ENCODE peak calls at places on chromosomes 1 and 21, in four cellular contexts. R is neuronal stem cell, C is IMR-90, L is H9. P is an unnamed sample.

GRCh38 chr1:36350659-36351171 is 27.3 kb upstream of the EVA1B start:
- DNase-seq in L (no peak), C (peak), R (no peak), P (peak)

GRCh38 chr1:180918519-180918918 is 5.8 kb downstream of the KIAA1614 start:
- DNase-seq in R (no peak), C (no peak), L (no peak), P (no peak)

GRCh38 chr1:189775343-189775742 is 702.3 kb downstream of the BRINP3 start:
- DNase-seq in R (no peak), L (no peak), C (peak), P (peak)

GRCh38 chr1:41333146-41333784 is 28.0 kb upstream of the FOXO6 start:
- DNase-seq in R (no peak), C (peak), L (no peak), P (no peak)

GRCh38 chr1:60922304-60922703 is 160.1 kb upstream of the NFIA start:
- DNase-seq in L (no peak), R (no peak), C (no peak), P (no peak)

GRCh38 chr1:110309768-110310167 is 29.4 kb upstream of the RBM15 start:
- DNase-seq in R (no peak), C (peak), L (no peak), P (no peak)

GRCh38 chr1:23469372-23469982 is 14.5 kb downstream of the ASAP3 start:
- DNase-seq in C (no peak), R (no peak), L (no peak), P (no peak)

GRCh38 chr21:29654203-29654602 is 285.6 kb downstream of the GRIK1 start:
- DNase-seq in L (no peak), C (no peak), R (no peak), P (no peak)

GRCh38 chr1:150083907-150084306 is 16.3 kb downstream of the VPS45 start:
- DNase-seq in L (no peak), R (no peak), C (peak), P (no peak)

GRCh38 chr1:2534775-2535387 is 4.8 kb upstream of the HES5 start:
- DNase-seq in R (no peak), C (peak), L (no peak), P (peak)

GRCh38 chr1:17831619-17832018 is 76.5 kb downstream of the ACTL8 start:
- DNase-seq in C (peak), L (peak), R (peak), P (peak)

GRCh38 chr1:204873714-204874113 is 3.1 kb downstream of the NFASC start:
- DNase-seq in R (no peak), L (no peak), C (no peak), P (no peak)

GRCh38 chr1:16202281-16203210 is 9.9 kb downstream of the ARHGEF19 start:
- DNase-seq in L (no peak), R (no peak), C (no peak), P (no peak)

GRCh38 chr1:107914144-107914543 is 50.8 kb downstream of the VAV3 start:
- DNase-seq in C (no peak), R (no peak), L (no peak), P (no peak)

GRCh38 chr1:37723390-37724078 is 31.2 kb downstream of the CDCA8 start:
- DNase-seq in L (no peak), C (no peak), R (no peak), P (no peak)

DNA sequence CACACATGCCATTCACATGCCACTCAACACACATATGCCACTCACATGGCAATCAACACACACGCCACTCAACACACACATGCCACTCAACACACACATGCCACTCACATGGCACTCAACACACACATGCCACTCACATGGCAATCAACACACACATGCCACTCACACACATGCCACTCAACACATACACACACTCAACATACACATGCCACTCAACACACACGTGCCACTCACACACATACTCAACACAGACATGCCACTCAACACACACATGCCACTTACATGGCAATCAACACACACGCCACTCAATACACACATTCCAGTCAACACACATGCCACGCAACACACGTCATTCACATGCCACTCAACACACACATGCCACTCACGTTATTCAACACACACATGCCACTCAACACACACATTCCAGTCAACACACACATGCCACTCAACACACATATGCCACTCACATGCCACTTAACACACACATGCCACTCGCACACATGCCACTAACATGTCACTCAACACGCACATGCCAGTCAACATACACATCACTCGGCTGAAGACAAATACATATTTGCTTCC is 182.9 kb downstream of the NPHP4 start:
- DNase-seq in L (no peak), C (no peak), R (no peak), P (no peak)
- H3K4ac ChIP-seq in L (no peak), C (no peak), R (no peak), P (no peak)

GRCh38 chr1:22334860-22335550 is 116.6 kb upstream of the ZBTB40 start:
- DNase-seq in C (no peak), L (no peak), R (no peak), P (no peak)
- H3K4ac ChIP-seq in C (no peak), L (no peak), R (no peak), P (no peak)

GRCh38 chr1:25003000-25003399 is 72.9 kb upstream of the RUNX3 start:
- DNase-seq in L (no peak), C (no peak), R (no peak), P (no peak)

GRCh38 chr1:24999906-25000305 is 69.8 kb upstream of the RUNX3 start:
- DNase-seq in C (no peak), R (no peak), L (no peak), P (no peak)

GRCh38 chr1:25003457-25004190 is 73.5 kb upstream of the RUNX3 start:
- DNase-seq in R (no peak), C (peak), L (no peak), P (no peak)

GRCh38 chr1:24999426-24999825 is 69.3 kb upstream of the RUNX3 start:
- DNase-seq in R (no peak), L (no peak), C (no peak), P (no peak)

GRCh38 chr1:25001125-25001915 is 71.2 kb upstream of the RUNX3 start:
- DNase-seq in L (no peak), C (no peak), R (no peak), P (no peak)
- H3K4ac ChIP-seq in L (no peak), C (no peak), R (no peak), P (no peak)

GRCh38 chr1:28811766-28812668 is at the start of gene OPRD1:
- DNase-seq in L (no peak), C (no peak), R (no peak), P (no peak)
- H3K4ac ChIP-seq in L (no peak), C (no peak), R (peak), P (no peak)

GRCh38 chr1:155859234-155859829 is at the start of gene SYT11:
- DNase-seq in L (peak), C (peak), R (peak), P (peak)
- H3K4ac ChIP-seq in L (no peak), C (peak), R (peak), P (no peak)

GRCh38 chr1:111734426-111734825 is 4.8 kb downstream of the INKA2 start:
- DNase-seq in L (no peak), C (no peak), R (no peak), P (no peak)

GRCh38 chr1:111732718-111733117 is 6.5 kb downstream of the INKA2 start:
- DNase-seq in L (no peak), C (no peak), R (no peak), P (no peak)

GRCh38 chr1:111731956-111732355 is 7.2 kb downstream of the INKA2 start:
- DNase-seq in C (no peak), L (no peak), R (no peak), P (no peak)

GRCh38 chr1:111733996-111734369 is 5.2 kb downstream of the INKA2 start:
- DNase-seq in R (no peak), C (no peak), L (peak), P (no peak)

DNA sequence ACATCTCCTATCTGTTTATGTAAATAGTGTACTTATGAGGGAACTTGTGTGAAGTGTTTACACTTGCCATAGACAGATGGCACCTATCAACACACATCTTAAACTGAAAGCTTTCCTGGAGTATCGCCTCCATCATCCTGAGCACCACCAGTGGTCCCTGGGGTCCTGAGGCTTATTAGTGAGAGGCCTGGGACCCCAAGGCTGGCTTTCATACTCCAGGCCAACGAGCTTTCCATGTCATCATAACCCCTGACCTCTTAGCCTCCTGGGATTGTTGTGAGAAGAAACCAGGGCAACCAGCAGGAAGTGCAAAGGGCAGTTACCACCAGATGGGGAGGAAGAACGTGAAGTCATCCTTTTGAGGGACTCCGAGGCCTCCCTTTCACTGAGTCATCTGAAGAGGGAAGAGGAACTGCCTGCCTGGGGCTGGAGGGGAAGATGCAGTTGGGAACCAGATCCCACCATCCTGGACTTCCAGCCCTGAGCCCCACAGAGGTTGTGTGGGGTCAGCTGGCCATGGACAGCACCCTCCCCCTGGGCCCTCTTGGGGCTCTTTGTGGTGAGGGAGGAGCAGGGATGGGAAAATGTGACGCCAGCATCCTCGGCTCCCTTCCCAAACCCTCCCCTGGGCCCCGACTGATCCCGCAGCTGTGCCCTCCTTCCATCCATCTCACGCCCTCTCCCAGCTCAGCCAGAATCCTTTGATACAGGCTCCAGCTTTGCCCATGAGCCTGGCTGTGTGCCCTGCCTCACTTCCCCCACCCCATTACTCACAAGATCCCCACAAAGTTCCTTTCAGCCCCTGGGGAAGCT is 5.8 kb downstream of the INKA2 start:
- DNase-seq in R (no peak), L (no peak), C (peak), P (peak)
- H3K4ac ChIP-seq in R (no peak), L (no peak), C (peak), P (no peak)

DNA sequence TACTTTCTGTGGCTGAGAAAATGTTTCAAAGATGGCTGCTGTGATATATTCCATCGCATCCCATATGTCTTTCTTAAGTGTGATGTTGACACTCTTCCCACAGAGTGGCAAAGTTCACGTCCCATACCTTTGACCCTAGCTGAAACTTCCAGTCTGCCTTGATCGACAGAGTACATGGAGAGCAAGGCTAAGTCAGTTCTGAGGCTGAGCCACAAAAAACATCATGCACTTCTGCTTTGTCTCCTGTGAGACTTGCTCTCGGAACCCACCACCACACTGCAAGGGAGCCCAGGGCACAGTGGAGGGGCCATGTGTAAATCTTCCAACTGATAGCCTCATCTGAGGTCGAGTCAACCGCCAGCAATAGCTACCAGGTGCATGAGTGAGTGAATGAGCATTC is 431.9 kb upstream of the RUNX1 start:
- DNase-seq in L (no peak), R (no peak), C (no peak), P (no peak)
- H3K4ac ChIP-seq in L (no peak), R (no peak), C (peak), P (no peak)

GRCh38 chr1:39107891-39108290 is 81.7 kb downstream of the NDUFS5 start:
- DNase-seq in L (no peak), R (no peak), C (no peak), P (no peak)

GRCh38 chr1:39110882-39111281 is 84.7 kb downstream of the NDUFS5 start:
- DNase-seq in L (no peak), R (no peak), C (peak), P (peak)

GRCh38 chr1:39109653-39110052 is 83.5 kb downstream of the NDUFS5 start:
- DNase-seq in L (no peak), R (no peak), C (no peak), P (no peak)

GRCh38 chr1:39113109-39113743 is 87.1 kb downstream of the NDUFS5 start:
- DNase-seq in R (no peak), L (no peak), C (no peak), P (no peak)

GRCh38 chr1:39110325-39110851 is 84.2 kb downstream of the NDUFS5 start:
- DNase-seq in R (no peak), C (peak), L (no peak), P (peak)
- H3K4ac ChIP-seq in R (no peak), C (peak), L (no peak), P (peak)

GRCh38 chr1:10539411-10540043 is 64.8 kb downstream of the PEX14 start:
- DNase-seq in C (peak), R (no peak), L (no peak), P (no peak)
- H3K4ac ChIP-seq in C (peak), R (no peak), L (no peak), P (no peak)